ENCODE peak calls at places on chromosome 19, in seven cellular contexts. U is RWPE1; X is stimulated activated CD4-positive, alpha-beta T cell treated with anti-CD3 and anti-CD28 coated beads, Interleukin-15, amount 100 ng/mL, for 1 hour; K is SHP77; G is activated naive CD8-positive, alpha-beta T cell treated with anti-CD3 and anti-CD28 coated beads, Interleukin-2, amount 50 U/mL, for 24 hours; M is H54; O is SW 1271. Y is an unnamed sample.
A peak's percentile ranks its signal among the peaks of the same experiment; 100 is the strongest.

GRCh38 chr19:19822148-19822429 is 539 bp upstream of the ZNF506 start:
- DNase-seq in U (no peak), X (no peak), K (no peak), G (no peak), M (no peak), O (no peak), Y (no peak)

GRCh38 chr19:20662421-20663105 is 1.2 kb upstream of the ZNF626 start:
- DNase-seq in U (no peak), X (no peak), K (peak; percentile 54), G (no peak), M (no peak), O (no peak), Y (no peak)

GRCh38 chr19:42285546-42285945 is 16.4 kb upstream of the PRR19 start:
- DNase-seq in U (no peak), X (no peak), K (no peak), G (no peak), M (no peak), O (no peak), Y (no peak)

GRCh38 chr19:48819366-48819816 is 8.6 kb upstream of the BCAT2 start:
- DNase-seq in U (peak; percentile 74), X (no peak), K (no peak), G (no peak), M (peak; percentile 33), O (no peak), Y (no peak)

GRCh38 chr19:6229216-6229913 is 50.4 kb downstream of the MLLT1 start:
- DNase-seq in U (no peak), X (no peak), K (no peak), G (no peak), M (no peak), O (no peak), Y (no peak)

GRCh38 chr19:5593245-5593962 is 25.7 kb upstream of the TINCR start:
- DNase-seq in U (no peak), X (no peak), K (no peak), G (no peak), M (no peak), O (no peak), Y (no peak)

GRCh38 chr19:31340059-31341025 is 8.9 kb downstream of the TSHZ3 start:
- DNase-seq in U (no peak), X (no peak), K (no peak), G (no peak), M (no peak), O (no peak), Y (peak; percentile 38)

GRCh38 chr19:47240996-47241918 is 10.3 kb upstream of the BBC3 start:
- DNase-seq in U (peak; percentile 95), X (peak; percentile 79), K (peak; percentile 71), G (peak; percentile 86), M (peak; percentile 66), O (no peak), Y (peak; percentile 79)

GRCh38 chr19:36986601-36987000 is 70.5 kb downstream of the ZNF568 start:
- DNase-seq in U (no peak), X (no peak), K (peak; percentile 76), G (no peak), M (no peak), O (no peak), Y (no peak)

GRCh38 chr19:50322931-50323781 is 6.0 kb downstream of the KCNC3 start:
- DNase-seq in U (no peak), X (no peak), K (no peak), G (no peak), M (no peak), O (no peak), Y (no peak)